ENCODE peak calls at places on chromosomes 6 and 20, in nine cellular contexts. Z, M, Q, N, F, V, C, D and W are unnamed samples.

GRCh38 chr6:33834401-33835392 is 30.9 kb upstream of the MLN start:
- DNase-seq in Z (no peak), M (no peak), Q (no peak), N (no peak), F (peak; percentile 26), V (no peak), C (no peak), D (no peak), W (no peak)

GRCh38 chr20:44193801-44194200 is 6.8 kb upstream of the JPH2 start:
- DNase-seq in Z (no peak), M (no peak), Q (no peak), N (no peak), F (no peak), V (no peak), C (no peak), D (no peak), W (no peak)

GRCh38 chr20:59170406-59171349 is 7.1 kb downstream of the ZNF831 start:
- DNase-seq in Z (no peak), M (no peak), Q (no peak), N (no peak), F (no peak), V (no peak), C (no peak), D (no peak), W (no peak)

GRCh38 chr6:157808405-157808950 is 14.6 kb upstream of the SNX9 start:
- DNase-seq in Z (no peak), M (no peak), Q (no peak), N (no peak), F (no peak), V (no peak), C (no peak), D (no peak), W (no peak)

GRCh38 chr6:150016324-150017185 is 8.8 kb downstream of the RAET1L start:
- DNase-seq in Z (no peak), M (peak; percentile 63), Q (no peak), N (peak; percentile 4), F (peak; percentile 76), V (peak; percentile 48), C (peak; percentile 73), D (no peak), W (peak; percentile 43)

GRCh38 chr6:109239192-109239917 is 142.9 kb downstream of the CD164 start:
- DNase-seq in Z (no peak), M (no peak), Q (no peak), N (no peak), F (no peak), V (no peak), C (no peak), D (no peak), W (no peak)

GRCh38 chr20:34709836-34710567 is 5.9 kb downstream of the TP53INP2 start:
- DNase-seq in Z (no peak), M (peak; percentile 77), Q (peak; percentile 75), N (peak; percentile 90), F (peak; percentile 84), V (no peak), C (peak; percentile 83), D (peak; percentile 88), W (peak; percentile 67)

GRCh38 chr6:42533794-42534193 is 30.0 kb upstream of the UBR2 start:
- DNase-seq in Z (no peak), M (no peak), Q (no peak), N (no peak), F (no peak), V (no peak), C (no peak), D (no peak), W (no peak)

GRCh38 chr6:24546432-24546831 is 51.7 kb downstream of the ALDH5A1 start:
- DNase-seq in Z (no peak), M (no peak), Q (no peak), N (no peak), F (no peak), V (no peak), C (no peak), D (no peak), W (no peak)

GRCh38 chr6:17454316-17455005 is 61.1 kb downstream of the CAP2 start:
- DNase-seq in Z (peak; percentile 94), M (no peak), Q (no peak), N (no peak), F (no peak), V (no peak), C (no peak), D (no peak), W (no peak)

GRCh38 chr6:118761643-118762042 is 110.3 kb upstream of the CEP85L start:
- DNase-seq in Z (no peak), M (no peak), Q (no peak), N (no peak), F (no peak), V (no peak), C (no peak), D (no peak), W (no peak)

GRCh38 chr6:40444307-40444706 is 142.9 kb downstream of the LRFN2 start:
- DNase-seq in Z (no peak), M (no peak), Q (no peak), N (no peak), F (no peak), V (no peak), C (no peak), D (no peak), W (no peak)

GRCh38 chr20:24987244-24987643 is 5.3 kb downstream of the APMAP start:
- DNase-seq in Z (no peak), M (no peak), Q (no peak), N (no peak), F (no peak), V (no peak), C (no peak), D (no peak), W (no peak)

GRCh38 chr6:152748843-152749242 is 1.8 kb upstream of the VIP start:
- DNase-seq in Z (no peak), M (peak; percentile 30), Q (no peak), N (no peak), F (no peak), V (peak; percentile 71), C (peak; percentile 7), D (no peak), W (no peak)

GRCh38 chr6:27230758-27231111 is 16.8 kb upstream of the PRSS16 start:
- DNase-seq in Z (no peak), M (no peak), Q (no peak), N (no peak), F (no peak), V (no peak), C (no peak), D (no peak), W (no peak)

GRCh38 chr6:108222504-108222903 is 38.3 kb downstream of the SNX3 start:
- DNase-seq in Z (no peak), M (no peak), Q (no peak), N (no peak), F (no peak), V (no peak), C (no peak), D (no peak), W (no peak)

GRCh38 chr6:64280569-64280968 is 645.0 kb downstream of the PHF3 start:
- DNase-seq in Z (no peak), M (peak; percentile 16), Q (no peak), N (no peak), F (no peak), V (peak; percentile 55), C (peak; percentile 26), D (no peak), W (peak; percentile 32)

GRCh38 chr20:62595491-62595890 is 46.8 kb upstream of the SLCO4A1 start:
- DNase-seq in Z (no peak), M (no peak), Q (no peak), N (no peak), F (peak; percentile 89), V (peak; percentile 20), C (peak; percentile 62), D (peak; percentile 81), W (peak; percentile 83)

GRCh38 chr20:37852666-37853065 is 50.3 kb upstream of the VSTM2L start:
- DNase-seq in Z (no peak), M (no peak), Q (no peak), N (no peak), F (no peak), V (no peak), C (no peak), D (no peak), W (no peak)